ENCODE peak calls at places on chromosomes 4 and X, in six cellular contexts. W, O, N, M, V and A are unnamed samples.

GRCh38 chr4:131613824-131614216 is 1535.3 kb upstream of the PCDH10 start:
- DNase-seq in V (no peak), W (no peak), O (no peak), M (no peak), N (no peak), A (peak; percentile 2)

GRCh38 chr4:3074846-3075651 is 568 bp downstream of the HTT start:
- DNase-seq in N (peak; percentile 81), W (peak; percentile 40), M (peak; percentile 58), O (peak; percentile 88), V (peak; percentile 70), A (peak; percentile 42)

GRCh38 chrX:46903458-46904242 is 8.6 kb upstream of the JADE3 start:
- DNase-seq in V (peak; percentile 72), O (peak; percentile 80), M (peak; percentile 60), N (peak; percentile 75), W (peak; percentile 76), A (peak; percentile 73)

GRCh38 chrX:74104356-74105065 is 199.5 kb upstream of the ZCCHC13 start:
- DNase-seq in V (no peak), M (peak; percentile 10), W (no peak), N (peak; percentile 64), O (no peak), A (no peak)

GRCh38 chrX:70208479-70208878 is 26.0 kb upstream of the AWAT1 start:
- DNase-seq in V (no peak), O (no peak), M (no peak), W (no peak), N (no peak), A (no peak)

GRCh38 chr4:53490965-53491622 is 100.2 kb downstream of the LNX1 start:
- DNase-seq in M (peak; percentile 82), O (peak; percentile 49), W (no peak), N (peak; percentile 76), V (no peak), A (peak; percentile 71)

GRCh38 chr4:182385897-182386296 is 142.7 kb downstream of the TENM3 start:
- DNase-seq in V (no peak), W (no peak), O (no peak), N (no peak), M (no peak), A (no peak)

GRCh38 chr4:26048378-26048882 is 134.4 kb downstream of the SMIM20 start:
- DNase-seq in W (peak; percentile 48), M (peak; percentile 85), N (peak; percentile 93), V (peak; percentile 45), O (no peak), A (peak; percentile 82)

GRCh38 chr4:71545168-71545567 is 206.3 kb downstream of the SLC4A4 start:
- DNase-seq in O (no peak), M (peak; percentile 64), N (peak; percentile 18), W (no peak), V (no peak), A (no peak)

GRCh38 chrX:111360839-111361238 is 51.2 kb downstream of the DCX start:
- DNase-seq in O (no peak), N (no peak), W (no peak), M (no peak), V (no peak), A (no peak)

GRCh38 chr4:182925298-182925738 is 8.1 kb upstream of the DCTD start:
- DNase-seq in M (peak; percentile 36), O (peak; percentile 83), W (peak; percentile 66), N (peak; percentile 70), V (peak; percentile 80), A (peak; percentile 30)

GRCh38 chr4:1872918-1873269 is 1.7 kb downstream of the NSD2 start:
- DNase-seq in M (peak; percentile 79), N (peak; percentile 84), O (no peak), W (no peak), V (no peak), A (peak; percentile 65)

GRCh38 chrX:136936183-136936549 is 55.6 kb upstream of the RBMX start:
- DNase-seq in M (no peak), W (no peak), N (no peak), O (no peak), V (no peak), A (no peak)

GRCh38 chr4:164288578-164288977 is 465.4 kb upstream of the SMIM31 start:
- DNase-seq in V (no peak), W (no peak), O (no peak), M (no peak), N (no peak), A (no peak)

GRCh38 chrX:37349131-37350033 is at the start of gene PRRG1:
- DNase-seq in W (peak; percentile 78), V (peak; percentile 80), O (peak; percentile 96), N (peak; percentile 75), M (peak; percentile 73), A (peak; percentile 79)

GRCh38 chr4:126582737-126583136 is 1050.0 kb upstream of the INTU start:
- DNase-seq in W (no peak), O (peak; percentile 31), M (no peak), N (peak; percentile 2), V (peak; percentile 33), A (no peak)

GRCh38 chrX:133335027-133335426 is 80.3 kb downstream of the GPC4 start:
- DNase-seq in W (no peak), N (no peak), V (no peak), O (peak; percentile 52), M (no peak), A (no peak)

GRCh38 chr4:3572363-3572762 is 40.1 kb upstream of the LRPAP1 start:
- DNase-seq in N (no peak), V (no peak), M (no peak), O (peak; percentile 49), W (no peak), A (no peak)

GRCh38 chr4:86924805-86925204 is 10.0 kb upstream of the AFF1 start:
- DNase-seq in W (no peak), M (peak; percentile 83), N (peak; percentile 89), O (no peak), V (peak; percentile 89), A (peak; percentile 77)

GRCh38 chr4:81827568-81828202 is 356.0 kb upstream of the RASGEF1B start:
- DNase-seq in V (no peak), N (no peak), M (no peak), O (no peak), W (no peak), A (no peak)